ENCODE peak calls at places on chromosome X, in six cellular contexts. N, S, F, D, G and A are unnamed samples.

GRCh38 chrX:136574548-136574947 is 42.5 kb downstream of the VGLL1 start:
- DNase-seq in S (no peak), D (no peak), G (no peak), F (peak), N (no peak), A (no peak)

GRCh38 chrX:150690126-150690525 is 3.1 kb upstream of the MTMR1 start:
- DNase-seq in G (no peak), D (peak), N (no peak), S (no peak), F (peak), A (no peak)

GRCh38 chrX:111170017-111170416 is 74.0 kb downstream of the PAK3 start:
- DNase-seq in D (no peak), N (no peak), S (no peak), F (no peak), G (no peak), A (no peak)

GRCh38 chrX:18354369-18355329 is at the start of gene SCML2:
- DNase-seq in G (peak), D (peak), F (peak), S (peak), N (no peak), A (peak)

GRCh38 chrX:133005038-133005437 is 46.6 kb upstream of the HS6ST2 start:
- DNase-seq in S (peak), F (peak), G (no peak), D (peak), N (no peak), A (no peak)

GRCh38 chrX:16786791-16787735 is 797 bp downstream of the TXLNG start:
- DNase-seq in G (peak), N (no peak), S (peak), F (peak), D (peak), A (no peak)

GRCh38 chrX:14026121-14026520 is 3.6 kb downstream of the GEMIN8 start:
- DNase-seq in D (no peak), S (no peak), F (no peak), N (no peak), G (no peak), A (no peak)

GRCh38 chrX:8673211-8673610 is 58.7 kb downstream of the ANOS1 start:
- DNase-seq in D (no peak), S (no peak), N (no peak), F (no peak), G (no peak), A (no peak)

GRCh38 chrX:13828392-13828791 is 11.5 kb upstream of the GPM6B start:
- DNase-seq in G (no peak), S (no peak), F (no peak), N (no peak), D (peak), A (no peak)

DNA sequence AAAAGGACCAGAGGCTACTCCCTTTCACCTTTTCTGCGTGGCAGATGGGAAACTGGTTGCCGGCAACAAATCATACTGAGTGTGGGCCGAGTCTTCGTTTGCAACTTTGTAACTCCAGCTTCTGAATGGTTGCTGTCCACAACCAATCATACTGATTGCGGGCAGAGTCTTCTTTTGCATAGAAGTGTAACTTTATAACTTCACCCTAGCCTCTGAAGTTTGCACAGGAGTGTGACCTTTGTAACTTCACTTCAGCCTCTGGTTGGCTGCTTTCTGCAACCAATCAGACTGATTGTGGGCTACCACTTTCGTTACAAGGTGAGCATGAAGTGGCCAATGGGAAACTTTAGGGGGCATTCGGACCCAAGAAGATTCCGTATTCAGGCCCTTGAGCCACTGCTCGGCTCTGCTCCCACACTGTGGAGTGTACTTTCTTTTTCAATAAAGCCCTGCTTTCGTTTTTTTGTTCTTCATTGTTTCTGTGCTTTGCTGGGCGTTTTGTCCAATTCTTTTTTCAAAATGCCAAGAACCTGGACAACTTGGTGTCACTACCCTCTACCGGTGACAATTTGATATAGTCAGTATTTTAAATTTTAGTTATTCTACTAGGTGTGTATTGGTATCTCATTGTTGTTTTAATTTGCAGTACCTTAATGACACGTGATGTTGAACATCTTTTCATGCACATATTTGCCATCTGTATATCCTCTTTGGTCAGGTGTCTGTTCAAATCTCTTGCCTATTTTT is 9.0 kb upstream of the PAGE5 start:
- DNase-seq in S (no peak), N (no peak), D (no peak), G (no peak), F (peak), A (no peak)
- TF ChIP-seq CTCF in S (no peak), N (no peak), D (no peak), G (no peak), F (no peak), A (no peak)

GRCh38 chrX:31301203-31301602 is 229.4 kb upstream of the FTHL17 start:
- DNase-seq in D (no peak), F (no peak), S (no peak), G (no peak), N (no peak), A (no peak)
- TF ChIP-seq CTCF in D (no peak), F (no peak), S (no peak), G (no peak), N (no peak), A (no peak)

GRCh38 chrX:3939967-3940610 is 226.6 kb upstream of the PRKX start:
- DNase-seq in F (peak), S (peak), D (peak), N (no peak), G (no peak), A (no peak)
- TF ChIP-seq CTCF in F (no peak), S (peak), D (peak), N (no peak), G (peak), A (peak)

GRCh38 chrX:113802837-113803236 is 781.0 kb upstream of the HTR2C start:
- DNase-seq in F (no peak), G (no peak), D (no peak), N (no peak), S (no peak), A (no peak)
- TF ChIP-seq CTCF in F (no peak), G (no peak), D (no peak), N (no peak), S (no peak), A (no peak)

GRCh38 chrX:119684916-119685224 is 8.1 kb downstream of the SEPTIN6 start:
- DNase-seq in S (no peak), D (no peak), G (no peak), F (no peak), N (no peak), A (no peak)

GRCh38 chrX:119688856-119689455 is 4.0 kb downstream of the SEPTIN6 start:
- DNase-seq in F (no peak), D (no peak), G (no peak), S (no peak), N (no peak), A (no peak)

GRCh38 chrX:119685225-119686066 is 7.5 kb downstream of the SEPTIN6 start:
- DNase-seq in F (no peak), D (no peak), N (no peak), S (peak), G (no peak), A (no peak)

GRCh38 chrX:119686087-119686639 is 6.8 kb downstream of the SEPTIN6 start:
- DNase-seq in S (no peak), D (no peak), G (no peak), N (no peak), F (no peak), A (no peak)

DNA sequence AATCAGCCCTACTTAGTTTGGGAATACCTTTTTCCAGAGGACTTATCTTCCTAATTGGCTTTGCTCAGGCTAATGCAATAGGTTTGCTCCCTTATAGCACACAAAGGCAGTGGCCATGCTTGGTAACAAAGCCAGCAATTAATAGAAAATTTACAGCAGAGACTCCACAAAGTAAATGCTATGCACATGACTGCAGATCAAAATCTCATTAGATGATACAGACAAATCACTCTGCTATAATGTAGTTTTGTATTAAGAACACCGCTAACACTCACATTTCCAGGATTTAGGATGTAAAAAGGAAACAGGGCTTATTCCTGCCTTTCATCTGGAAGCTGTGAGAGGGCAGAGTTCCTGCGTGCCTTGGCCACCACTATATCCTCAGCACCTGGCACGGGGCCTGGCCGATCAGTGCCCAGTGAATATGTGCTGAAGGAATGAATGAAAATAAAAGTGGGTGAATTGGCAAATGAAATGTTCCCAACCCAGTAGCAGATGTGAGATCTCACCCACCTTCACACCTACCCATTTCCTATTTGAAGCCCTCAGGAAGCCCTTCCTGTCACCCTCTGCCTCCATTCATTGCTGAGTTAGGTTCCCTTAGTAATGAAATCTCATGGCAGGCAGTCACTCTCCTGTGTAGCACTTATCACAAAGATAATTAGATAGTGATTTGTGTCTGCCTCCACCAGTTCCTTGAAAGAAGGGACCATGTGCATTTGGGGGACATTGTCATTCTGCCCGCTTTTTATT is 5.1 kb downstream of the SEPTIN6 start:
- DNase-seq in G (no peak), F (no peak), D (no peak), S (no peak), N (no peak), A (no peak)
- TF ChIP-seq CTCF in G (no peak), F (no peak), D (no peak), S (no peak), N (no peak), A (no peak)

GRCh38 chrX:30493348-30493747 is 84.2 kb downstream of the TASL start:
- DNase-seq in N (no peak), S (no peak), D (no peak), F (no peak), G (no peak), A (no peak)

GRCh38 chrX:30488092-30488491 is 89.5 kb downstream of the TASL start:
- DNase-seq in F (peak), G (no peak), D (no peak), N (no peak), S (peak), A (no peak)

GRCh38 chrX:30483996-30484395 is 93.6 kb downstream of the TASL start:
- DNase-seq in D (no peak), G (no peak), F (no peak), S (no peak), N (no peak), A (no peak)

GRCh38 chrX:30489323-30489722 is 88.2 kb downstream of the TASL start:
- DNase-seq in G (no peak), S (no peak), N (no peak), D (no peak), F (peak), A (no peak)
- TF ChIP-seq CTCF in G (no peak), S (no peak), N (no peak), D (no peak), F (no peak), A (peak)

GRCh38 chrX:103687073-103687695 is 685 bp upstream of the MORF4L2 start:
- DNase-seq in G (peak), D (no peak), N (peak), S (peak), F (peak), A (peak)
- TF ChIP-seq CTCF in G (no peak), D (peak), N (no peak), S (peak), F (peak), A (peak)